ENCODE peak calls at places on chromosomes 16 and 17, in ten cellular contexts. W is ovary, L is A549, C is K562, F is SK-N-SH, V is sigmoid colon, G is stomach, J is upper lobe of left lung, Z is HepG2, A is H1. U is an unnamed sample.

GRCh38 chr17:2090804-2091534 is 36.1 kb downstream of the HIC1 start:
- DNase-seq in W (peak; percentile 74), L (peak; percentile 54), C (peak; percentile 17), F (peak; percentile 36), V (peak; percentile 90), G (no peak), J (no peak), Z (no peak), A (peak; percentile 58), U (peak; percentile 56)

GRCh38 chr16:20236890-20237289 is 90.4 kb downstream of the GP2 start:
- DNase-seq in W (no peak), L (no peak), C (no peak), F (no peak), V (no peak), G (no peak), J (no peak), Z (no peak), A (no peak), U (no peak)

GRCh38 chr16:51225902-51226301 is 74.8 kb upstream of the SALL1 start:
- DNase-seq in W (no peak), L (no peak), C (no peak), F (no peak), V (no peak), G (no peak), J (no peak), Z (no peak), A (no peak), U (no peak)

GRCh38 chr16:988465-989353 is 7.1 kb downstream of the SOX8 start:
- DNase-seq in W (no peak), L (no peak), C (no peak), F (no peak), V (no peak), G (no peak), J (no peak), Z (no peak), A (no peak), U (no peak)

GRCh38 chr17:9829343-9829742 is 3.6 kb downstream of the GLP2R start:
- DNase-seq in W (no peak), L (no peak), C (no peak), F (no peak), V (no peak), G (no peak), J (no peak), Z (no peak), A (no peak), U (no peak)

GRCh38 chr17:40190197-40191021 is 13.1 kb downstream of the RAPGEFL1 start:
- DNase-seq in W (no peak), L (peak; percentile 87), C (peak; percentile 49), F (peak; percentile 83), V (no peak), G (no peak), J (no peak), Z (peak; percentile 59), A (peak; percentile 78), U (no peak)

GRCh38 chr17:60577147-60577925 is 22.7 kb upstream of the PPM1D start:
- DNase-seq in W (peak; percentile 63), L (no peak), C (peak; percentile 23), F (peak; percentile 33), V (peak; percentile 74), G (no peak), J (peak; percentile 36), Z (peak; percentile 17), A (no peak), U (peak; percentile 25)

GRCh38 chr17:14590458-14591250 is 289.8 kb downstream of the HS3ST3B1 start:
- DNase-seq in W (no peak), L (no peak), C (no peak), F (no peak), V (no peak), G (no peak), J (no peak), Z (no peak), A (no peak), U (no peak)

GRCh38 chr17:32497431-32498205 is 10.8 kb downstream of the CDK5R1 start:
- DNase-seq in W (no peak), L (no peak), C (no peak), F (no peak), V (peak; percentile 49), G (no peak), J (no peak), Z (no peak), A (no peak), U (no peak)

GRCh38 chr16:48596326-48596725 is 13.7 kb downstream of the N4BP1 start:
- DNase-seq in W (no peak), L (no peak), C (no peak), F (no peak), V (no peak), G (no peak), J (peak; percentile 58), Z (no peak), A (no peak), U (no peak)

GRCh38 chr16:50279142-50279865 is 13.0 kb downstream of the ADCY7 start:
- DNase-seq in W (no peak), L (no peak), C (peak; percentile 71), F (no peak), V (peak; percentile 83), G (peak; percentile 45), J (peak; percentile 94), Z (no peak), A (no peak), U (peak; percentile 68)

GRCh38 chr17:35046740-35047283 is 16.7 kb downstream of the RFFL start:
- DNase-seq in W (no peak), L (no peak), C (no peak), F (peak; percentile 54), V (no peak), G (no peak), J (no peak), Z (peak; percentile 63), A (no peak), U (no peak)

GRCh38 chr17:16940116-16940881 is 31.6 kb downstream of the TNFRSF13B start:
- DNase-seq in W (no peak), L (no peak), C (no peak), F (no peak), V (peak; percentile 32), G (peak; percentile 24), J (peak; percentile 12), Z (no peak), A (peak; percentile 61), U (no peak)

GRCh38 chr16:14462811-14463210 is 167.2 kb downstream of the PARN start:
- DNase-seq in W (no peak), L (no peak), C (no peak), F (no peak), V (no peak), G (no peak), J (no peak), Z (no peak), A (no peak), U (no peak)

GRCh38 chr16:54533856-54534490 is 247.4 kb upstream of the IRX3 start:
- DNase-seq in W (no peak), L (no peak), C (no peak), F (no peak), V (no peak), G (no peak), J (no peak), Z (no peak), A (no peak), U (no peak)

GRCh38 chr17:44315760-44316731 is 7.6 kb downstream of the RUNDC3A start:
- DNase-seq in W (no peak), L (no peak), C (peak; percentile 60), F (peak; percentile 28), V (no peak), G (no peak), J (no peak), Z (no peak), A (peak; percentile 92), U (no peak)

GRCh38 chr17:9632741-9633140 is 12.6 kb upstream of the USP43 start:
- DNase-seq in W (no peak), L (no peak), C (no peak), F (no peak), V (no peak), G (no peak), J (no peak), Z (no peak), A (no peak), U (no peak)

GRCh38 chr17:59510611-59511010 is 54.8 kb upstream of the DHX40 start:
- DNase-seq in W (no peak), L (no peak), C (no peak), F (peak; percentile 32), V (no peak), G (no peak), J (no peak), Z (no peak), A (no peak), U (no peak)

DNA sequence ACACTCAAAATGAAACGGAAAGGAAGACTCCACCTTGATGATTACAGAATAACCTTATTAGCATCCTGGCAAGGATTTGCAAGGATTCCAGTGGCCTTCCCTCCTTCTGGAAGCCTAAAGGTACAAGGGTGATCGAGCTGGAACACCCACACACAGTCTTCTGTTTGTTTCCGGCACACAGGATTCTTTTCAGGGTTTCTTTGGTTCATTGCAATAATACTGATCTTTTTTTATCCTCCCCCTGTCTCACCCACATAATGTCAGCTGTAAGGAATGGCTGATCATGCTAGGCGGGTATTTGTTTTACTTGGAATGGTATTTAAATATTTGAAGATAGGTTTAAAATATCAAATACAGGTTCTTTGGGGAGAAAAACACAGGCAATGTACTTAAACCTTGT is 190.6 kb upstream of the CACNG5 start:
- DNase-seq in W (no peak), L (no peak), C (no peak), F (no peak), V (no peak), G (no peak), J (no peak), Z (no peak), A (no peak), U (no peak)
- H3K27ac ChIP-seq in W (no peak overlapping the region), L (no peak overlapping the region), C (no peak overlapping the region), F (no peak overlapping the region), V (peak overlapping the region; percentile 53), G (no peak overlapping the region), J (no peak overlapping the region), Z (no peak overlapping the region), A (no peak overlapping the region), U (no peak overlapping the region)

GRCh38 chr17:80818871-80819270 is 172.8 kb upstream of the CHMP6 start:
- DNase-seq in W (no peak), L (no peak), C (no peak), F (peak; percentile 41), V (no peak), G (no peak), J (no peak), Z (no peak), A (no peak), U (peak; percentile 2)
- H3K9me3 ChIP-seq in W (no peaks in the 10 kb centered on the region), L (no peaks in the 10 kb centered on the region), C (no peaks in the 10 kb centered on the region), F (no peaks in the 10 kb centered on the region), V (no peaks in the 10 kb centered on the region), G (no peaks in the 10 kb centered on the region), J (no peaks in the 10 kb centered on the region), Z (no peaks in the 10 kb centered on the region), A (no peaks in the 10 kb centered on the region), U (no peaks in the 10 kb centered on the region)

DNA sequence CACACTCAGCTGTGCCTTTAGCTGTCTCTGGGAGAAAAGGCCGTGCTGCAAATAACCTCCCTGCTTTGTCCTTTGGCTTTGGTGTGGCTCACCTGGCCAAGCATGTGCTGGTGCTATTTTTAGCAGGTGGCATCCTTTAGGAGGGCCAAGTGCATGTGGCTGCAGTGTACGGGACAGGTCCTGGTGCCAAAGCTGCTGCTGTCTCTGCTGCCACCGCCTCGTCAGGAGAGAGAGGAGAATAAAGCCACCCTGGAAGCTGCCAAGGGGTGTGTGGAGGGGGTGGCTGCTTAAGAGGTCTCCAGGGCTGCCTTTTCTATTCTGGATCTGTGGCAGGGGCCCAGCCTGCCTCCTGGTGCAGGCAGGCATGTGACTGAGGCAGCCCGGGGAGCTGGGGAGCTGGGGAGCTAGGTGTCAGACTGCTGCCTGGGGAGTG is 6.2 kb downstream of the AKAP1 start:
- DNase-seq in W (no peak), L (no peak), C (no peak), F (no peak), V (peak; percentile 89), G (peak; percentile 75), J (peak; percentile 69), Z (no peak), A (no peak), U (no peak)
- TF ChIP-seq EP300 in W (no peak), L (no peak), C (no peak), F (no peak), V (peak; percentile 77), G (no peak), J (no peak), Z (no peak), A (no peak), U (no peak)

GRCh38 chr16:4111748-4112696 is 4.2 kb downstream of the ADCY9 start:
- DNase-seq in W (no peak), L (no peak), C (no peak), F (no peak), V (no peak), G (no peak), J (no peak), Z (peak; percentile 48), A (no peak), U (peak; percentile 24)
- H3K27ac ChIP-seq in W (no peak overlapping the region), L (peak overlapping the region; percentile 68), C (no peak overlapping the region), F (no peak overlapping the region), V (no peak overlapping the region), G (no peak overlapping the region), J (peak overlapping the region; percentile 62), Z (peak overlapping the region; percentile 91), A (no peak overlapping the region), U (peak overlapping the region; percentile 71)

U was measured in transverse colon.